ENCODE peak calls at places on chromosomes 6 and 20, in seven cellular contexts. M, A, F, O, P, W and V are unnamed samples.

GRCh38 chr20:59820204-59821041 is 113.0 kb downstream of the SYCP2 start:
- DNase-seq in W (peak; percentile 82), A (no peak), M (peak; percentile 54), F (no peak), P (peak; percentile 66), O (no peak), V (peak; percentile 65)

GRCh38 chr6:125188594-125189203 is 35.1 kb downstream of the TPD52L1 start:
- DNase-seq in O (no peak), W (no peak), M (no peak), F (no peak), P (no peak), A (no peak), V (no peak)

GRCh38 chr20:37347891-37348642 is 2.1 kb downstream of the SRC start:
- DNase-seq in A (no peak), W (no peak), P (no peak), O (peak; percentile 54), F (no peak), M (peak; percentile 35), V (peak; percentile 75)

GRCh38 chr6:36685198-36685919 is 6.8 kb downstream of the CDKN1A start:
- DNase-seq in M (no peak), F (no peak), A (no peak), O (no peak), P (no peak), W (no peak), V (no peak)

GRCh38 chr6:90362273-90362672 is 65.6 kb upstream of the BACH2 start:
- DNase-seq in O (peak; percentile 16), P (no peak), M (peak; percentile 42), W (no peak), A (peak; percentile 7), F (peak; percentile 70), V (peak; percentile 69)

GRCh38 chr6:14478396-14479225 is 361.0 kb downstream of the CD83 start:
- DNase-seq in W (no peak), F (peak; percentile 22), M (no peak), O (no peak), A (no peak), P (no peak), V (no peak)

GRCh38 chr6:35298625-35299140 is 1.1 kb downstream of the DEF6 start:
- DNase-seq in A (no peak), W (no peak), P (no peak), F (no peak), O (no peak), M (no peak), V (no peak)

GRCh38 chr20:17808357-17808756 is 108.6 kb downstream of the BANF2 start:
- DNase-seq in P (no peak), F (peak; percentile 72), O (peak; percentile 45), W (no peak), A (peak; percentile 62), M (peak; percentile 57), V (peak; percentile 93)

GRCh38 chr6:31419842-31420241 is 16.4 kb downstream of the MICA start:
- DNase-seq in P (no peak), W (no peak), A (peak; percentile 12), O (no peak), F (peak; percentile 17), M (no peak), V (peak; percentile 68)

GRCh38 chr6:89368107-89368506 is 15.6 kb upstream of the UBE2J1 start:
- DNase-seq in M (peak; percentile 61), P (peak; percentile 26), F (peak; percentile 70), O (peak; percentile 85), A (peak; percentile 46), W (peak; percentile 76), V (no peak)

GRCh38 chr6:143940011-143940597 is 68.0 kb downstream of the PLAGL1 start:
- DNase-seq in M (no peak), W (no peak), O (peak; percentile 73), A (peak; percentile 45), F (peak; percentile 58), P (peak; percentile 48), V (peak; percentile 80)

GRCh38 chr20:37395921-37396519 is 50.1 kb downstream of the SRC start:
- DNase-seq in O (peak; percentile 64), M (no peak), A (no peak), W (no peak), P (no peak), F (no peak), V (peak; percentile 58)

GRCh38 chr20:18613553-18613952 is 25.7 kb downstream of the DTD1 start:
- DNase-seq in W (no peak), P (peak; percentile 86), A (peak; percentile 24), M (no peak), F (no peak), O (no peak), V (no peak)

GRCh38 chr20:50048420-50049166 is 64.4 kb downstream of the UBE2V1 start:
- DNase-seq in O (no peak), A (no peak), M (no peak), F (peak; percentile 43), W (no peak), P (peak; percentile 13), V (peak; percentile 94)

GRCh38 chr20:53922901-53923314 is 147.5 kb downstream of the BCAS1 start:
- DNase-seq in W (no peak), A (no peak), F (peak; percentile 52), M (no peak), O (no peak), P (no peak), V (no peak)

GRCh38 chr6:89597988-89598387 is 40.6 kb downstream of the LYRM2 start:
- DNase-seq in A (peak; percentile 14), O (peak; percentile 76), P (peak; percentile 76), M (no peak), F (peak; percentile 62), W (no peak), V (peak; percentile 95)

GRCh38 chr6:72579865-72580264 is 42.0 kb upstream of the KCNQ5 start:
- DNase-seq in M (no peak), A (no peak), F (peak; percentile 6), O (no peak), W (no peak), P (no peak), V (no peak)

GRCh38 chr6:41162687-41163418 is at the start of gene TREM2:
- DNase-seq in F (peak; percentile 9), W (no peak), A (no peak), M (no peak), P (peak; percentile 44), O (no peak), V (peak; percentile 37)

GRCh38 chr20:60086936-60087562 is 128.8 kb downstream of the CDH26 start:
- DNase-seq in M (no peak), A (no peak), F (no peak), P (peak; percentile 35), W (no peak), O (no peak), V (no peak)

DNA sequence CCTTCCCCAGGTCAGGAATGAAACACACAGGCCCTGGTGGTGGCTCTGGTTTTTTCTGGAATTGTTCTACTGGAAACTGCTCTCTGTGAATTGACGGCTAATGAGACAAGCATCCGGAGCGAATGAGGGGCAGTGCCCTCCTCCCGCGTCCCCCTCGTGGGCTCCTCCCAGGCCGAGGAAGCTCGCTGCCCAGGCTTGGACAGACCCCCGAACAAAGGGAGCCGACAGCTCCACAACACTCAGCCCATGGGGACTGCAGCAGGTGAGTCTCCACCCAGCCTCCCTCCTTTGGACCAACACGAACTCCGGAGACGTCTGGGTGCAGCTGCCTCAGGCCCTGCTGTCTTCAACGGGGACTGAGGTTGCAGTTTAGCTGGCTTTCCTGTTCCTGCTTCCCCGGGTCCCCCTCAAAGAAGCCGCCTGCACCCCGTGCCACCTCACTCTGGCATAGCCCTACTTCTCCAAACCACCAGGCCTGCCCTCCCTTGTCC is 31.3 kb upstream of the AFDN start:
- DNase-seq in A (no peak), W (no peak), F (no peak), M (no peak), P (no peak), O (no peak), V (no peak)
- H3K27me3 ChIP-seq in A (peaks cover 16% of the 10 kb centered on the region), W (no peaks in the 10 kb centered on the region), F (no peaks in the 10 kb centered on the region), M (no peaks in the 10 kb centered on the region), P (peaks cover 2% of the 10 kb centered on the region), O (no peaks in the 10 kb centered on the region), V (no peaks in the 10 kb centered on the region)

DNA sequence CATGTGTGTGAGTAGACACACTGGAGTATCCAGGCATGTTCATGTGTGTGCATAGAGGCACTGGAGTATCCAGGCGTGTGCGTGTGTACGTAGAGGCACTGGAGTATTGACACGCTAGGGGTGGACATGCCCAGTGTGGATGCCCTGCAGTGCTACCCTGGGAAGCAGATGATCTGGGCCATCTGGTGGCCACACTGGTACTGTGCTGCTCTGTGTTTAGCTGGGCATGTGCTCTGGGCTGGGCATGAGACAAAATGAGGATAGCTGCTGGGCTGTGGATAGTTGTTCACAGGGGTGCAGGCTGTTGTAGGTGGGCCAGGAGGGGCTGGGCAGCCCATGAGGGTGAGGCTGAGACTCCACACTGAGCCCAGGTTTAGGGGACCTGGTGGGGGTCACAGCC is 24.0 kb upstream of the NPBWR2 start:
- DNase-seq in P (peak; percentile 11), F (peak; percentile 8), O (no peak), W (peak; percentile 63), A (no peak), M (no peak), V (peak; percentile 85)
- TF ChIP-seq CTCF in P (peak; percentile 37), F (peak; percentile 8), O (no peak), W (no peak), A (peak; percentile 53), M (no peak), V (peak; percentile 38)

DNA sequence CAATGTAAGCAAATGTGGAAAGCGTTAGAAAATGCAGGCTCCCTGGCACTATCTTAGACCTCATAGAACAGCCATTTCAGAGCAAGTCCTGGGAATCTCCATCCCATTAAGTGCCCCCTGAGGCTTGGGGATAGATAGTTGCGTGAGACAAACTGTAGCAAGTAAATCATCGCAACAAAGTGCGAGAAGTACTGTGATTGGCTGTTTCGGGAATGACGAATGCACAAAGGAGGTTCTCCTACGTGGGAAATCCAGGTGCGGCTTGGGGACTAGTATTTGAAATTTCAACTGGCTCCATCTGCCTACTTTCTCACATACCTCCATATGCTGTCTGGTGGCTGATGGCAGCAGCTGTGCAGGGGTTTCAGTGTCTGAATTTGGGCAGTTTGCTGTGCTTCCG is 84.5 kb downstream of the PLEKHG1 start:
- DNase-seq in A (no peak), O (no peak), M (no peak), P (no peak), W (no peak), F (no peak), V (no peak)
- H3K4me3 ChIP-seq in A (no peak overlapping the region), O (no peak overlapping the region), M (no peak overlapping the region), P (no peak overlapping the region), W (peak overlapping the region; percentile 18), F (no peak overlapping the region), V (no peak overlapping the region)

GRCh38 chr20:57292611-57293010 is 26.2 kb upstream of the BMP7 start:
- DNase-seq in W (no peak), P (no peak), F (no peak), A (no peak), M (no peak), O (no peak), V (no peak)
- H3K27me3 ChIP-seq in W (peaks cover 26% of the 10 kb centered on the region), P (peaks cover 14% of the 10 kb centered on the region), F (no peaks in the 10 kb centered on the region), A (peaks cover 18% of the 10 kb centered on the region), M (no peaks in the 10 kb centered on the region), O (no peaks in the 10 kb centered on the region), V (peaks cover 5% of the 10 kb centered on the region)

DNA sequence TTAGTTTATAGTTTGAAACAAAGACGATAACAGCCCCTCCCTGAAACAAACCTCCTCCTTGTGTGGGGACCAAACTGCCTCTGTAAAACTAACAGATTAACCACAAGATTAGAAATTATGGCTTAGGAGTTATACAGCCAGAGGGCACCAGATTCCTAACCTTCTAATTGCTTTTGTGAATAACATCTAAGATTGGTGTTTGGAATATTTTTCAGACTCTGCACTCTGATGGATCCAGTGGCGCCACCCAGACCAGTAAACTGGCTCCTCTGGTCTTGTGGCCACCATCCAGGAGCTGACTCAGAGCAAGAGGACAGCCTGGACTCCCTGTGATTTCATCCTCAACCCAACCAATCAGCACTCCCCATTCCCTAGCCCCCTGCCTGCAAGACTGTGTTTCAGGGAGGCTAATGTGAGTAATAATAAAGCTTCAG is 58.3 kb upstream of the SLC22A16 start:
- DNase-seq in F (peak; percentile 83), P (peak; percentile 80), W (peak; percentile 25), O (no peak), M (no peak), A (peak; percentile 96), V (peak; percentile 84)
- TF ChIP-seq CTCF in F (peak; percentile 10), P (no peak), W (no peak), O (no peak), M (no peak), A (peak; percentile 16), V (peak; percentile 29)